ENCODE peak calls at places on chromosomes 5 and 9, in four cellular contexts. D is HepG2, N is H1, X is GM12878. G is an unnamed sample.
A peak's percentile ranks its signal among the peaks of the same experiment; 100 is the strongest.

GRCh38 chr9:114671605-114672004 is 10.4 kb downstream of the TEX48 start:
- DNase-seq in X (no peak), D (no peak), N (no peak), G (no peak)

GRCh38 chr9:977361-978116 is 1.1 kb downstream of the DMRT3 start:
- DNase-seq in X (no peak), N (no peak), D (no peak), G (no peak)

GRCh38 chr5:33641722-33642505 is 201.1 kb downstream of the TARS1 start:
- DNase-seq in N (no peak), X (peak; percentile 37), D (no peak), G (no peak)

GRCh38 chr5:96404191-96404867 is 28.7 kb downstream of the PCSK1 start:
- DNase-seq in D (no peak), X (no peak), N (no peak), G (no peak)

GRCh38 chr9:15420796-15421195 is 1.9 kb upstream of the SNAPC3 start:
- DNase-seq in D (no peak), N (no peak), X (no peak), G (no peak)

GRCh38 chr5:107570805-107571531 is 99.8 kb downstream of the EFNA5 start:
- DNase-seq in N (no peak), D (peak; percentile 2), X (peak; percentile 94), G (no peak)

GRCh38 chr9:19788152-19788551 is 685 bp downstream of the SLC24A2 start:
- DNase-seq in X (no peak), N (no peak), D (no peak), G (peak; percentile 64)

GRCh38 chr9:134239130-134239888 is 74.9 kb upstream of the RNU6ATAC start:
- DNase-seq in X (no peak), N (no peak), D (no peak), G (no peak)

GRCh38 chr5:180860273-180860886 is 696 bp downstream of the ZFP62 start:
- DNase-seq in D (peak; percentile 65), X (no peak), N (peak; percentile 51), G (peak; percentile 65)

GRCh38 chr9:1875921-1876448 is 139.2 kb upstream of the SMARCA2 start:
- DNase-seq in X (peak; percentile 97), N (no peak), D (no peak), G (no peak)

GRCh38 chr9:114249424-114250234 is 73.3 kb upstream of the ORM1 start:
- DNase-seq in D (no peak), X (no peak), N (no peak), G (no peak)

GRCh38 chr9:115300896-115301295 is 182.9 kb upstream of the TNC start:
- DNase-seq in D (no peak), X (no peak), N (no peak), G (no peak)

GRCh38 chr9:109934499-109935214 is 154.7 kb downstream of the PALM2AKAP2 start:
- DNase-seq in D (no peak), N (no peak), X (no peak), G (no peak)

GRCh38 chr9:119365291-119366027 is 3.8 kb downstream of the BRINP1 start:
- DNase-seq in D (peak; percentile 6), N (peak; percentile 64), X (no peak), G (peak; percentile 69)

GRCh38 chr9:109812818-109813281 is 32.9 kb downstream of the PALM2AKAP2 start:
- DNase-seq in X (no peak), D (no peak), N (no peak), G (no peak)

GRCh38 chr9:87445646-87446045 is 52.0 kb upstream of the DAPK1 start:
- DNase-seq in D (no peak), N (no peak), X (peak; percentile 44), G (no peak)

GRCh38 chr5:78984020-78984610 is 995 bp downstream of the ARSB start:
- DNase-seq in N (no peak), X (no peak), D (peak; percentile 13), G (peak; percentile 29)

GRCh38 chr9:116149844-116150243 is 3.7 kb upstream of the PAPPA start:
- DNase-seq in N (no peak), D (no peak), X (no peak), G (peak; percentile 53)

GRCh38 chr5:135683227-135683626 is 104.4 kb upstream of the CXCL14 start:
- DNase-seq in N (no peak), X (no peak), D (no peak), G (no peak)

GRCh38 chr9:132199056-132199455 is 37.2 kb downstream of the NTNG2 start:
- DNase-seq in D (no peak), N (no peak), X (no peak), G (no peak)

GRCh38 chr9:103867886-103868285 is 226.2 kb upstream of the SMC2 start:
- DNase-seq in X (no peak), D (no peak), N (no peak), G (no peak)

GRCh38 chr9:134536101-134536900 is 105.3 kb upstream of the COL5A1 start:
- DNase-seq in N (no peak), X (no peak), D (no peak), G (no peak)

GRCh38 chr9:125089331-125089730 is 54.0 kb downstream of the SCAI start:
- DNase-seq in N (no peak), D (peak; percentile 9), X (peak; percentile 5), G (no peak)

GRCh38 chr5:109387408-109387974 is 22.3 kb downstream of the PJA2 start:
- DNase-seq in D (no peak), X (no peak), N (no peak), G (no peak)

GRCh38 chr5:69502375-69503143 is 10.0 kb downstream of the OCLN start:
- DNase-seq in D (peak; percentile 46), N (no peak), X (no peak), G (no peak)

GRCh38 chr5:4230905-4231561 is 635.4 kb downstream of the IRX1 start:
- DNase-seq in X (no peak), D (no peak), N (no peak), G (no peak)

GRCh38 chr9:120696551-120697230 is 17.6 kb downstream of the MEGF9 start:
- DNase-seq in N (no peak), X (no peak), D (no peak), G (no peak)

GRCh38 chr5:179272326-179273073 is 72.8 kb downstream of the ADAMTS2 start:
- DNase-seq in X (no peak), N (no peak), D (no peak), G (no peak)

GRCh38 chr9:72952914-72953313 is at the start of gene ALDH1A1:
- DNase-seq in N (no peak), D (peak; percentile 68), X (no peak), G (no peak)

GRCh38 chr5:134758176-134758503 is 439 bp upstream of the DDX46 start:
- DNase-seq in N (no peak), D (no peak), X (no peak), G (no peak)

GRCh38 chr9:81314525-81314924 is 374.8 kb downstream of the TLE1 start:
- DNase-seq in N (no peak), X (no peak), D (no peak), G (no peak)

GRCh38 chr9:18905033-18905882 is 127.8 kb downstream of the SAXO1 start:
- DNase-seq in D (no peak), X (no peak), N (no peak), G (no peak)

GRCh38 chr5:115423541-115423940 is 121.0 kb downstream of the FEM1C start:
- DNase-seq in X (no peak), D (no peak), N (no peak), G (no peak)

GRCh38 chr5:167633931-167634341 is 657.5 kb upstream of the WWC1 start:
- DNase-seq in N (no peak), X (no peak), D (no peak), G (no peak)

GRCh38 chr9:15135167-15135792 is 171.7 kb downstream of the TTC39B start:
- DNase-seq in D (peak; percentile 73), N (no peak), X (no peak), G (peak; percentile 82)

GRCh38 chr5:74643160-74643562 is 2.6 kb upstream of the ENC1 start:
- DNase-seq in D (peak; percentile 57), X (no peak), N (no peak), G (no peak)

GRCh38 chr9:120925535-120926396 is 830 bp downstream of the TRAF1 start:
- DNase-seq in N (no peak), D (no peak), X (peak; percentile 86), G (no peak)

GRCh38 chr9:98287383-98287782 is 31.9 kb upstream of the TBC1D2 start:
- DNase-seq in X (no peak), D (no peak), N (no peak), G (peak; percentile 44)

GRCh38 chr9:114382951-114383865 is 4.6 kb downstream of the AKNA start:
- DNase-seq in N (no peak), D (no peak), X (no peak), G (no peak)

GRCh38 chr9:130866474-130866965 is 30.1 kb downstream of the QRFP start:
- DNase-seq in D (peak; percentile 89), X (peak; percentile 17), N (peak; percentile 85), G (peak; percentile 79)

GRCh38 chr9:34896112-34896511 is 62.0 kb upstream of the PHF24 start:
- DNase-seq in X (no peak), D (no peak), N (no peak), G (no peak)
- TF ChIP-seq CTCF in X (no peak), D (no peak), N (peak; percentile 30), G (no peak)

GRCh38 chr5:73550016-73550415 is 15.4 kb downstream of the ANKRA2 start:
- DNase-seq in X (no peak), D (no peak), N (no peak), G (no peak)

GRCh38 chr5:73540192-73540591 is 25.2 kb downstream of the ANKRA2 start:
- DNase-seq in D (peak; percentile 50), N (no peak), X (no peak), G (no peak)

GRCh38 chr5:73541981-73542380 is 23.5 kb downstream of the ANKRA2 start:
- DNase-seq in X (no peak), N (no peak), D (no peak), G (no peak)

GRCh38 chr5:73545403-73545779 is 20.0 kb downstream of the ANKRA2 start:
- DNase-seq in X (no peak), D (peak; percentile 66), N (no peak), G (no peak)

GRCh38 chr5:73544429-73545402 is 20.7 kb downstream of the ANKRA2 start:
- DNase-seq in X (no peak), N (no peak), D (peak; percentile 100), G (peak; percentile 21)
- TF ChIP-seq TCF12 in X (no peak), N (no peak), D (peak; percentile 82), G (no peak)

DNA sequence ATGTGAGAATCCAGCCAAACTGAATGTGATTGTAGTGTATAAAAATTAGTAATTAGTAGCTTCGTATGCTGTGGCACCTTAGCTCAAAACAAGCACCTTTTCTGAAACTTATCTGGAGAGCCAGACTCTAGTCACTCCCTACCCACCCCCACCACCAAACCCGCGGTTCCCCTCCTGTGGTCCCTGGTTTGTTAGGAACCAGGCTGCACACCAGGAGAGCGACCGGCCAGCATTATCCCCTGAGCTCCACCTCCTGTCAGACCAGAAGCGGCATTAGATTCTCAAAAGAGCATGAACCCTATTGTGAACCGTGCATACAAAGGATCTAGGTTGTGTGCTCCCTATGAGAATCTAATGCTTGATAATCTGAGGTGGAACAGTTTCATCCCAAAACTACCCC is 498.6 kb downstream of the CHSY3 start:
- DNase-seq in D (no peak), N (peak; percentile 5), X (no peak), G (no peak)
- TF ChIP-seq CTCF in D (no peak), N (no peak), X (no peak), G (no peak)

GRCh38 chr5:156824800-156825199 is 25.3 kb upstream of the PPP1R2B start:
- DNase-seq in D (peak; percentile 26), N (no peak), X (no peak), G (peak; percentile 23)
- TF ChIP-seq TCF12 in D (no peak), N (no peak), X (no peak), G (no peak)

G was measured in SK-N-SH.